ENCODE peak calls at places on chromosomes 7 and 10, in five cellular contexts. One of them, this sample, is unnamed.

GRCh38 chr10:34739915-34740314 is 75.2 kb downstream of the PARD3 start:
- DNase-seq in fibroblast of lung: peak; percentile 92
- DNase-seq in fibroblast of the aortic adventitia: peak; percentile 91
- DNase-seq in endothelial cell: peak; percentile 45
- DNase-seq in breast epithelium: no peak
- DNase-seq in this sample: no peak

GRCh38 chr7:14604606-14605005 is 297.9 kb downstream of the DGKB start:
- DNase-seq in fibroblast of lung: peak; percentile 72
- DNase-seq in fibroblast of the aortic adventitia: peak; percentile 10
- DNase-seq in endothelial cell: no peak
- DNase-seq in breast epithelium: no peak
- DNase-seq in this sample: no peak

GRCh38 chr7:90262438-90262837 is 17.5 kb downstream of the CFAP69 start:
- DNase-seq in fibroblast of lung: peak; percentile 22
- DNase-seq in fibroblast of the aortic adventitia: peak; percentile 74
- DNase-seq in endothelial cell: no peak
- DNase-seq in breast epithelium: no peak
- DNase-seq in this sample: no peak

GRCh38 chr10:121683803-121684202 is 85.6 kb upstream of the FGFR2 start:
- DNase-seq in fibroblast of lung: no peak
- DNase-seq in fibroblast of the aortic adventitia: no peak
- DNase-seq in endothelial cell: no peak
- DNase-seq in breast epithelium: no peak
- DNase-seq in this sample: no peak

GRCh38 chr10:35232509-35232908 is 103.8 kb upstream of the CCNY start:
- DNase-seq in fibroblast of lung: no peak
- DNase-seq in fibroblast of the aortic adventitia: no peak
- DNase-seq in endothelial cell: no peak
- DNase-seq in breast epithelium: no peak
- DNase-seq in this sample: no peak

GRCh38 chr7:69962077-69962855 is 364.0 kb downstream of the AUTS2 start:
- DNase-seq in fibroblast of lung: peak; percentile 16
- DNase-seq in fibroblast of the aortic adventitia: no peak
- DNase-seq in endothelial cell: no peak
- DNase-seq in breast epithelium: no peak
- DNase-seq in this sample: no peak

GRCh38 chr7:51472017-51472296 is 155.3 kb upstream of the COBL start:
- DNase-seq in fibroblast of lung: no peak
- DNase-seq in fibroblast of the aortic adventitia: no peak
- DNase-seq in endothelial cell: no peak
- DNase-seq in breast epithelium: no peak
- DNase-seq in this sample: no peak

GRCh38 chr7:140923358-140924006 is 1.2 kb downstream of the BRAF start:
- DNase-seq in fibroblast of lung: peak; percentile 16
- DNase-seq in fibroblast of the aortic adventitia: peak; percentile 21
- DNase-seq in endothelial cell: peak; percentile 8
- DNase-seq in breast epithelium: no peak
- DNase-seq in this sample: no peak

GRCh38 chr10:13001041-13001886 is at the start of gene CCDC3:
- DNase-seq in fibroblast of lung: peak; percentile 24
- DNase-seq in fibroblast of the aortic adventitia: no peak
- DNase-seq in endothelial cell: peak; percentile 36
- DNase-seq in breast epithelium: no peak
- DNase-seq in this sample: peak; percentile 75

GRCh38 chr7:36011588-36011965 is 141.5 kb upstream of the EEPD1 start:
- DNase-seq in fibroblast of lung: no peak
- DNase-seq in fibroblast of the aortic adventitia: no peak
- DNase-seq in endothelial cell: no peak
- DNase-seq in breast epithelium: no peak
- DNase-seq in this sample: no peak

GRCh38 chr10:71816931-71817631 is 34.0 kb downstream of the PSAP start:
- DNase-seq in fibroblast of lung: no peak
- DNase-seq in fibroblast of the aortic adventitia: no peak
- DNase-seq in endothelial cell: no peak
- DNase-seq in breast epithelium: no peak
- DNase-seq in this sample: no peak

GRCh38 chr10:30709700-30710358 is 80.3 kb upstream of the LYZL2 start:
- DNase-seq in fibroblast of lung: no peak
- DNase-seq in fibroblast of the aortic adventitia: no peak
- DNase-seq in endothelial cell: no peak
- DNase-seq in breast epithelium: no peak
- DNase-seq in this sample: no peak

GRCh38 chr10:119489572-119490326 is 52.8 kb downstream of the RGS10 start:
- DNase-seq in fibroblast of lung: peak; percentile 35
- DNase-seq in fibroblast of the aortic adventitia: peak; percentile 32
- DNase-seq in endothelial cell: peak; percentile 86
- DNase-seq in breast epithelium: no peak
- DNase-seq in this sample: no peak

GRCh38 chr10:114504769-114505579 is 100.7 kb upstream of the AFAP1L2 start:
- DNase-seq in fibroblast of lung: peak; percentile 95
- DNase-seq in fibroblast of the aortic adventitia: peak; percentile 97
- DNase-seq in endothelial cell: no peak
- DNase-seq in breast epithelium: no peak
- DNase-seq in this sample: no peak

GRCh38 chr7:115812796-115813195 is 217.8 kb downstream of the TFEC start:
- DNase-seq in fibroblast of lung: no peak
- DNase-seq in fibroblast of the aortic adventitia: no peak
- DNase-seq in endothelial cell: no peak
- DNase-seq in breast epithelium: no peak
- DNase-seq in this sample: no peak

GRCh38 chr10:112361951-112362770 is 11.8 kb upstream of the ACSL5 start:
- DNase-seq in fibroblast of lung: peak; percentile 46
- DNase-seq in fibroblast of the aortic adventitia: peak; percentile 74
- DNase-seq in endothelial cell: peak; percentile 41
- DNase-seq in breast epithelium: no peak
- DNase-seq in this sample: peak; percentile 76

GRCh38 chr7:47672267-47672920 is 90.5 kb upstream of the TNS3 start:
- DNase-seq in fibroblast of lung: no peak
- DNase-seq in fibroblast of the aortic adventitia: no peak
- DNase-seq in endothelial cell: no peak
- DNase-seq in breast epithelium: no peak
- DNase-seq in this sample: no peak

GRCh38 chr7:47666164-47666862 is 84.4 kb upstream of the TNS3 start:
- DNase-seq in fibroblast of lung: peak; percentile 78
- DNase-seq in fibroblast of the aortic adventitia: peak; percentile 37
- DNase-seq in endothelial cell: no peak
- DNase-seq in breast epithelium: no peak
- DNase-seq in this sample: no peak

GRCh38 chr7:47670738-47671137 is 88.8 kb upstream of the TNS3 start:
- DNase-seq in fibroblast of lung: no peak
- DNase-seq in fibroblast of the aortic adventitia: no peak
- DNase-seq in endothelial cell: no peak
- DNase-seq in breast epithelium: no peak
- DNase-seq in this sample: no peak

GRCh38 chr7:47671358-47671757 is 89.4 kb upstream of the TNS3 start:
- DNase-seq in fibroblast of lung: no peak
- DNase-seq in fibroblast of the aortic adventitia: no peak
- DNase-seq in endothelial cell: no peak
- DNase-seq in breast epithelium: no peak
- DNase-seq in this sample: no peak

DNA sequence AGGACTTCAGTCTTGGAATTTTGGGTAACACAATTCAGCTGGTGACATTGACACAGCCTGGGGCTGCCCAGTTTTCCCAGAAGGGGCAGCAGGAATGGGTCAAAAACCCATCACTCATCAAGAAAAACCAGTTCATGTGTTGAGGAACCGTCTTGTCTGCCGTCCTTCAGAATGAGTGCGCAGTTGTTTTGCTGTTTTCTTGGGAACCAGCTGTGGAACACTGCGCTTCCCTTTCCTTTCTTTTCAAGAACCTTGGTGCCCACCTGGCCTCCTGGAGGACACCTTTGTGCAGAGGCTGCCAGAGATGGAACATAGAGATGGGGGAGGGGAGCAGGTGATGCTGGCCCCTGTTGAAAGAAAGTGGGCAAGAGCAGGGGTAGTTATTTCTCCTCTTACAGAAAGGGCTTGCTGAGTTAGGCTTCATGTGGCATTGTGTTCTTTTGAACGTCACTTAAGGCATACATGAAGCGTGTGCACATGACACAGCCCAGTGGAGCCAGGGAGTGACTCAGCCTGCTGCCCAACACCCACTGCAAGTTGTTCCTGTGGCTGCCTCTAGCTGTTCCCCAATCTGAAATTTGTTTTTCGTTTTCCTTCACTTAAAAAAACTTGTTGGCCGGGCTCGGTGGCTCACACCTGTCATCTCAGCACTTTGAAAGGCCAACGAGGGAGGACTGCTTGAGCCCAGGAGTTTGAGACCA is 87.4 kb upstream of the TNS3 start:
- DNase-seq in fibroblast of lung: peak; percentile 97
- DNase-seq in fibroblast of the aortic adventitia: peak; percentile 96
- DNase-seq in endothelial cell: no peak
- DNase-seq in breast epithelium: peak; percentile 85
- DNase-seq in this sample: peak; percentile 90
- TF ChIP-seq CTCF in fibroblast of lung: peak; percentile 31
- TF ChIP-seq CTCF in fibroblast of the aortic adventitia: peak; percentile 29
- TF ChIP-seq CTCF in endothelial cell: no peak
- TF ChIP-seq CTCF in breast epithelium: no peak
- TF ChIP-seq CTCF in this sample: no peak

GRCh38 chr10:99007457-99007856 is 228.2 kb downstream of the HPSE2 start:
- DNase-seq in fibroblast of lung: no peak
- DNase-seq in fibroblast of the aortic adventitia: no peak
- DNase-seq in endothelial cell: no peak
- DNase-seq in breast epithelium: no peak
- DNase-seq in this sample: no peak
- TF ChIP-seq CTCF in fibroblast of lung: no peak
- TF ChIP-seq CTCF in fibroblast of the aortic adventitia: no peak
- TF ChIP-seq CTCF in endothelial cell: no peak
- TF ChIP-seq CTCF in breast epithelium: no peak
- TF ChIP-seq CTCF in this sample: no peak

GRCh38 chr10:124356706-124357582 is 61.8 kb downstream of the OAT start:
- DNase-seq in fibroblast of lung: no peak
- DNase-seq in fibroblast of the aortic adventitia: no peak
- DNase-seq in endothelial cell: no peak
- DNase-seq in breast epithelium: no peak
- DNase-seq in this sample: peak; percentile 45
- TF ChIP-seq CTCF in fibroblast of lung: no peak
- TF ChIP-seq CTCF in fibroblast of the aortic adventitia: no peak
- TF ChIP-seq CTCF in endothelial cell: no peak
- TF ChIP-seq CTCF in breast epithelium: no peak
- TF ChIP-seq CTCF in this sample: no peak

GRCh38 chr10:28679941-28680752 is 2.8 kb downstream of the BAMBI start:
- DNase-seq in fibroblast of lung: no peak
- DNase-seq in fibroblast of the aortic adventitia: peak; percentile 11
- DNase-seq in endothelial cell: peak; percentile 31
- DNase-seq in breast epithelium: no peak
- DNase-seq in this sample: no peak
- TF ChIP-seq CTCF in fibroblast of lung: peak; percentile 42
- TF ChIP-seq CTCF in fibroblast of the aortic adventitia: peak; percentile 15
- TF ChIP-seq CTCF in endothelial cell: peak; percentile 51
- TF ChIP-seq CTCF in breast epithelium: peak; percentile 22
- TF ChIP-seq CTCF in this sample: no peak

GRCh38 chr10:4650109-4650508 is 175.9 kb upstream of the AKR1E2 start:
- DNase-seq in fibroblast of lung: peak; percentile 57
- DNase-seq in fibroblast of the aortic adventitia: peak; percentile 52
- DNase-seq in endothelial cell: no peak
- DNase-seq in breast epithelium: no peak
- DNase-seq in this sample: no peak

GRCh38 chr10:4648968-4649367 is 177.0 kb upstream of the AKR1E2 start:
- DNase-seq in fibroblast of lung: no peak
- DNase-seq in fibroblast of the aortic adventitia: no peak
- DNase-seq in endothelial cell: no peak
- DNase-seq in breast epithelium: no peak
- DNase-seq in this sample: no peak

GRCh38 chr10:4652111-4653010 is 173.6 kb upstream of the AKR1E2 start:
- DNase-seq in fibroblast of lung: no peak
- DNase-seq in fibroblast of the aortic adventitia: no peak
- DNase-seq in endothelial cell: no peak
- DNase-seq in breast epithelium: no peak
- DNase-seq in this sample: no peak

GRCh38 chr10:4651404-4652037 is 174.5 kb upstream of the AKR1E2 start:
- DNase-seq in fibroblast of lung: peak; percentile 37
- DNase-seq in fibroblast of the aortic adventitia: no peak
- DNase-seq in endothelial cell: no peak
- DNase-seq in breast epithelium: no peak
- DNase-seq in this sample: no peak

DNA sequence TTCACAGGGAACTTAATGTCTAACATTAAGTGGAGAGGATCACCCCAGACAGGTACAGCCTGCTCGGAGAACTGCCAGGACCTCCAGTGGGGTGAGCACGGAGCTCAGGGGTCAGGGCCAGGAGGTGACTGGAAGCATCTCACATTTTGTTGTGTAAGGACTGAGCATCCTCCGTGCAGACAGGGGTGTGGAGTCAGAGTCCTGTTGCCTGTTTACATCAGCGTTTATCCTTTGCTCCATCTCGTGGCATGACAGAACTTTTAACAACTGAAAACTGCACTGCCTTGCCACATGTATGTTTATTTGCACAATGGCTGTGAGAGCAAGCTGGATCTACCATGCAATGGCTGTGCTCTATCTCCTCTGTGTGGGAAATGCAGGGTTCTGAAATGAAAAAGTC is 175.4 kb upstream of the AKR1E2 start:
- DNase-seq in fibroblast of lung: no peak
- DNase-seq in fibroblast of the aortic adventitia: peak; percentile 52
- DNase-seq in endothelial cell: no peak
- DNase-seq in breast epithelium: no peak
- DNase-seq in this sample: no peak
- TF ChIP-seq CTCF in fibroblast of lung: peak; percentile 21
- TF ChIP-seq CTCF in fibroblast of the aortic adventitia: no peak
- TF ChIP-seq CTCF in endothelial cell: no peak
- TF ChIP-seq CTCF in breast epithelium: no peak
- TF ChIP-seq CTCF in this sample: no peak

GRCh38 chr10:92965314-92965713 is 95.3 kb upstream of the CYP26C1 start:
- DNase-seq in fibroblast of lung: peak; percentile 51
- DNase-seq in fibroblast of the aortic adventitia: peak; percentile 86
- DNase-seq in endothelial cell: no peak
- DNase-seq in breast epithelium: no peak
- DNase-seq in this sample: no peak
- TF ChIP-seq CTCF in fibroblast of lung: peak; percentile 49
- TF ChIP-seq CTCF in fibroblast of the aortic adventitia: peak; percentile 58
- TF ChIP-seq CTCF in endothelial cell: peak; percentile 93
- TF ChIP-seq CTCF in breast epithelium: peak; percentile 42
- TF ChIP-seq CTCF in this sample: peak; percentile 58

This sample was measured in coronary artery.